ENCODE peak calls at places on chromosomes 1 and 21, in five cellular contexts. One of them, this sample, is unnamed.

GRCh38 chr21:45243603-45244002 is 44.1 kb downstream of the POFUT2 start:
- DNase-seq in GM12878: no peak
- DNase-seq in HepG2: no peak
- DNase-seq in K562: no peak
- DNase-seq in H1: no peak
- DNase-seq in this sample: no peak

GRCh38 chr1:2408456-2408855 is 3.9 kb downstream of the PEX10 start:
- DNase-seq in HepG2: no peak
- DNase-seq in GM12878: no peak
- DNase-seq in K562: no peak
- DNase-seq in H1: no peak
- DNase-seq in this sample: no peak

GRCh38 chr1:19074361-19074901 is 118.0 kb upstream of the IFFO2 start:
- DNase-seq in GM12878: no peak
- DNase-seq in K562: no peak
- DNase-seq in H1: no peak
- DNase-seq in HepG2: no peak
- DNase-seq in this sample: no peak

GRCh38 chr21:45259206-45259795 is 28.4 kb downstream of the POFUT2 start:
- DNase-seq in HepG2: no peak
- DNase-seq in K562: no peak
- DNase-seq in GM12878: no peak
- DNase-seq in H1: no peak
- DNase-seq in this sample: no peak

GRCh38 chr1:71049951-71050598 is 2.5 kb upstream of the PTGER3 start:
- DNase-seq in HepG2: peak
- DNase-seq in GM12878: peak
- DNase-seq in H1: no peak
- DNase-seq in K562: peak
- DNase-seq in this sample: peak

GRCh38 chr1:27557596-27558340 is 46.2 kb downstream of the AHDC1 start:
- DNase-seq in K562: peak
- DNase-seq in H1: no peak
- DNase-seq in GM12878: no peak
- DNase-seq in HepG2: no peak
- DNase-seq in this sample: peak

GRCh38 chr1:158095737-158096335 is 84.9 kb upstream of the CD1D start:
- DNase-seq in GM12878: no peak
- DNase-seq in HepG2: no peak
- DNase-seq in K562: peak
- DNase-seq in H1: peak
- DNase-seq in this sample: no peak

GRCh38 chr1:174791863-174792262 is 207.9 kb upstream of the CACYBP start:
- DNase-seq in H1: no peak
- DNase-seq in GM12878: no peak
- DNase-seq in K562: no peak
- DNase-seq in HepG2: no peak
- DNase-seq in this sample: no peak

GRCh38 chr1:179127163-179127895 is 45.5 kb downstream of the TOR3A start:
- DNase-seq in GM12878: no peak
- DNase-seq in H1: no peak
- DNase-seq in HepG2: no peak
- DNase-seq in K562: no peak
- DNase-seq in this sample: no peak

GRCh38 chr1:20349561-20349960 is 58.9 kb downstream of the VWA5B1 start:
- DNase-seq in K562: no peak
- DNase-seq in H1: no peak
- DNase-seq in GM12878: no peak
- DNase-seq in HepG2: no peak
- DNase-seq in this sample: no peak

GRCh38 chr1:8402109-8402704 is 84.3 kb downstream of the SLC45A1 start:
- DNase-seq in H1: no peak
- DNase-seq in GM12878: no peak
- DNase-seq in K562: no peak
- DNase-seq in HepG2: no peak
- DNase-seq in this sample: no peak

GRCh38 chr1:16117936-16118335 is 37.9 kb downstream of the EPHA2 start:
- DNase-seq in K562: no peak
- DNase-seq in H1: no peak
- DNase-seq in HepG2: no peak
- DNase-seq in GM12878: no peak
- DNase-seq in this sample: no peak

GRCh38 chr1:16115468-16116363 is 40.2 kb downstream of the EPHA2 start:
- DNase-seq in K562: peak
- DNase-seq in HepG2: no peak
- DNase-seq in GM12878: no peak
- DNase-seq in H1: peak
- DNase-seq in this sample: no peak

GRCh38 chr1:16117369-16117768 is 38.5 kb downstream of the EPHA2 start:
- DNase-seq in K562: no peak
- DNase-seq in GM12878: no peak
- DNase-seq in HepG2: no peak
- DNase-seq in H1: no peak
- DNase-seq in this sample: no peak

GRCh38 chr1:16114527-16115467 is 41.1 kb downstream of the EPHA2 start:
- DNase-seq in GM12878: no peak
- DNase-seq in HepG2: no peak
- DNase-seq in H1: no peak
- DNase-seq in K562: no peak
- DNase-seq in this sample: no peak

GRCh38 chr1:16116625-16117024 is 39.2 kb downstream of the EPHA2 start:
- DNase-seq in H1: no peak
- DNase-seq in K562: no peak
- DNase-seq in HepG2: no peak
- DNase-seq in GM12878: no peak
- DNase-seq in this sample: no peak
- TF ChIP-seq SRF in H1: no peak
- TF ChIP-seq SRF in K562: no peak
- TF ChIP-seq SRF in HepG2: no peak
- TF ChIP-seq SRF in GM12878: no peak
- TF ChIP-seq SRF in this sample: no peak

DNA sequence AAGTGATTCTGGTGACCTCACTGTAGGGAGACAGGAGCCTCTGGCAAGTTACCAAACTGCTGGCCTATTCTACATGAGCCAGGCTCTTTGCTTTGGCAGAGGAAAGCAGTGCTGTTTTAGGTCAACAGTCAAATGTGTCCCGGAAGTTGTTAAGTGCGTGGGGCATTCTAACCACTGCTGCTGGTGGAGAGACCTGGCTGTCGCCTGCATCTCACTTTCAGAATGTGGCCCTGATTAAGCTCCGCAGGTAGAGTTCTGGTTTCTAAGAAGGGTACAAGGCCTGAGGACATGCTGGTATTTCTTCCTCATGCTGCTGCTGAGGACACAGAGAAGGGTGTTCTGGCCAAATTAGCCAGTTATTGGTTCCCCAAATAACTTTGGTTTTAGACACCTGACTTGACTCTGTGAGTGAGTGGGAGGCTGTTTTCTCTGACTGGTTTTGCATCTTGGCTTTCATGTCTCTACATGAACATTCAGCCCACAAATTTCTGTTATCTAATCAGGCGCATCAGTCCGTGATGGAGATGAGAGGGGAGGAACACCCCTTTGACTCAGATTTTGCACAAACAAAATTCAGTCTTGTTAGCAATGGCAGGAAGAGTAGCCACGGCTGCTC is 120.8 kb downstream of the LMO4 start:
- DNase-seq in K562: no peak
- DNase-seq in H1: no peak
- DNase-seq in HepG2: no peak
- DNase-seq in GM12878: peak
- DNase-seq in this sample: no peak
- TF ChIP-seq SRF in K562: no peak
- TF ChIP-seq SRF in H1: no peak
- TF ChIP-seq SRF in HepG2: no peak
- TF ChIP-seq SRF in GM12878: no peak
- TF ChIP-seq SRF in this sample: no peak

GRCh38 chr1:228207851-228208821 is at the start of gene OBSCN:
- DNase-seq in H1: no peak
- DNase-seq in HepG2: no peak
- DNase-seq in GM12878: no peak
- DNase-seq in K562: peak
- DNase-seq in this sample: no peak
- TF ChIP-seq SRF in H1: no peak
- TF ChIP-seq SRF in HepG2: no peak
- TF ChIP-seq SRF in GM12878: no peak
- TF ChIP-seq SRF in K562: no peak
- TF ChIP-seq SRF in this sample: no peak

DNA sequence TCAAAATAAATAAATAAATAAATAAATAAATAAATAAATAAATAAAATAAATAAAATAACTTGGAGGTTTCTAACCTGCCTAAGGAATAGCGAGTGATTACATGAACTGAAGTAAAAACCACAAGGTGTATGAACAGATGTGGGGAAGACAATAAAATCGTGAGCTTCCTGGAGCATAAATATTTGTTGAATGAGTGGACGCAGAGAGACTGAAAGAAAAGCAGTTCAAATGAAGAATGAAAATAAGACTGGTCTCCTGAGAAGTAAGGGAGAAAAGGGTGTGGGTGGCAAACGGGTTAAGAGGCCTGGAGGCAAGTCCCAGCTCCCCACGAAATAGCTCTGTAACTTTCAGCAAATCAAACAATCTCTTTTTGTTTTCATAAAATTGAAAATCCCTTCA is 33.6 kb downstream of the CHML start:
- DNase-seq in H1: no peak
- DNase-seq in GM12878: no peak
- DNase-seq in HepG2: no peak
- DNase-seq in K562: no peak
- DNase-seq in this sample: no peak
- TF ChIP-seq SRF in H1: no peak
- TF ChIP-seq SRF in GM12878: no peak
- TF ChIP-seq SRF in HepG2: no peak
- TF ChIP-seq SRF in K562: no peak
- TF ChIP-seq SRF in this sample: no peak

GRCh38 chr1:191963286-191963685 is 195.0 kb upstream of the RGS18 start:
- DNase-seq in H1: no peak
- DNase-seq in HepG2: no peak
- DNase-seq in K562: no peak
- DNase-seq in GM12878: no peak
- DNase-seq in this sample: no peak
- TF ChIP-seq SRF in H1: no peak
- TF ChIP-seq SRF in HepG2: no peak
- TF ChIP-seq SRF in K562: no peak
- TF ChIP-seq SRF in GM12878: no peak
- TF ChIP-seq SRF in this sample: no peak

GRCh38 chr1:64112281-64112680 is 91.1 kb upstream of the UBE2U start:
- DNase-seq in HepG2: no peak
- DNase-seq in H1: no peak
- DNase-seq in GM12878: no peak
- DNase-seq in K562: no peak
- DNase-seq in this sample: no peak
- TF ChIP-seq SRF in HepG2: no peak
- TF ChIP-seq SRF in H1: no peak
- TF ChIP-seq SRF in GM12878: no peak
- TF ChIP-seq SRF in K562: no peak
- TF ChIP-seq SRF in this sample: no peak

GRCh38 chr1:82565146-82565545 is 764.4 kb downstream of the ADGRL2 start:
- DNase-seq in HepG2: no peak
- DNase-seq in H1: peak
- DNase-seq in K562: no peak
- DNase-seq in GM12878: no peak
- DNase-seq in this sample: peak
- TF ChIP-seq SRF in HepG2: no peak
- TF ChIP-seq SRF in H1: no peak
- TF ChIP-seq SRF in K562: no peak
- TF ChIP-seq SRF in GM12878: no peak
- TF ChIP-seq SRF in this sample: no peak

This sample was measured in HCT116.